ENCODE peak calls at places on chromosomes 16 and 17, in ten cellular contexts. One of them, this sample, is unnamed.

GRCh38 chr16:71846443-71846842 is 667 bp downstream of the ATXN1L start:
- DNase-seq in naive B cell: peak; percentile 9
- DNase-seq in amniotic stem cell: no peak
- DNase-seq in activated naive CD4-positive, alpha-beta T cell: no peak
- DNase-seq in HFF-Myc: no peak
- DNase-seq in HCT116: no peak
- DNase-seq in iris pigment epithelial cell: peak; percentile 49
- DNase-seq in nucleus accumbens: no peak
- DNase-seq in caudate nucleus: no peak
- DNase-seq in stimulated activated CD4-positive, alpha-beta T cell treated with anti-CD3 and anti-CD28 coated beads, Interleukin-4, amount 100 ng/mL, for 1 hour: no peak
- DNase-seq in this sample: peak; percentile 50

GRCh38 chr16:24988593-24989338 is 26.4 kb downstream of the ARHGAP17 start:
- DNase-seq in HCT116: peak; percentile 6
- DNase-seq in naive B cell: no peak
- DNase-seq in nucleus accumbens: no peak
- DNase-seq in caudate nucleus: no peak
- DNase-seq in stimulated activated CD4-positive, alpha-beta T cell treated with anti-CD3 and anti-CD28 coated beads, Interleukin-4, amount 100 ng/mL, for 1 hour: peak; percentile 16
- DNase-seq in activated naive CD4-positive, alpha-beta T cell: no peak
- DNase-seq in HFF-Myc: no peak
- DNase-seq in iris pigment epithelial cell: peak; percentile 88
- DNase-seq in amniotic stem cell: peak; percentile 44
- DNase-seq in this sample: peak; percentile 80

GRCh38 chr17:27868565-27868964 is 24.6 kb downstream of the LYRM9 start:
- DNase-seq in amniotic stem cell: no peak
- DNase-seq in activated naive CD4-positive, alpha-beta T cell: no peak
- DNase-seq in nucleus accumbens: no peak
- DNase-seq in HCT116: no peak
- DNase-seq in caudate nucleus: no peak
- DNase-seq in HFF-Myc: no peak
- DNase-seq in naive B cell: no peak
- DNase-seq in stimulated activated CD4-positive, alpha-beta T cell treated with anti-CD3 and anti-CD28 coated beads, Interleukin-4, amount 100 ng/mL, for 1 hour: no peak
- DNase-seq in iris pigment epithelial cell: no peak
- DNase-seq in this sample: no peak

GRCh38 chr16:893360-893759 is 77.4 kb downstream of the LMF1 start:
- DNase-seq in HFF-Myc: no peak
- DNase-seq in HCT116: no peak
- DNase-seq in iris pigment epithelial cell: no peak
- DNase-seq in activated naive CD4-positive, alpha-beta T cell: no peak
- DNase-seq in amniotic stem cell: no peak
- DNase-seq in caudate nucleus: no peak
- DNase-seq in stimulated activated CD4-positive, alpha-beta T cell treated with anti-CD3 and anti-CD28 coated beads, Interleukin-4, amount 100 ng/mL, for 1 hour: no peak
- DNase-seq in nucleus accumbens: no peak
- DNase-seq in naive B cell: no peak
- DNase-seq in this sample: no peak

GRCh38 chr17:45190503-45191282 is 29.0 kb downstream of the HEXIM2 start:
- DNase-seq in HCT116: no peak
- DNase-seq in HFF-Myc: no peak
- DNase-seq in stimulated activated CD4-positive, alpha-beta T cell treated with anti-CD3 and anti-CD28 coated beads, Interleukin-4, amount 100 ng/mL, for 1 hour: no peak
- DNase-seq in amniotic stem cell: no peak
- DNase-seq in naive B cell: no peak
- DNase-seq in activated naive CD4-positive, alpha-beta T cell: no peak
- DNase-seq in iris pigment epithelial cell: no peak
- DNase-seq in nucleus accumbens: no peak
- DNase-seq in caudate nucleus: no peak
- DNase-seq in this sample: no peak

GRCh38 chr16:64455275-64455674 is 666.6 kb downstream of the CDH11 start:
- DNase-seq in amniotic stem cell: no peak
- DNase-seq in stimulated activated CD4-positive, alpha-beta T cell treated with anti-CD3 and anti-CD28 coated beads, Interleukin-4, amount 100 ng/mL, for 1 hour: no peak
- DNase-seq in HFF-Myc: no peak
- DNase-seq in nucleus accumbens: no peak
- DNase-seq in iris pigment epithelial cell: peak; percentile 28
- DNase-seq in naive B cell: no peak
- DNase-seq in activated naive CD4-positive, alpha-beta T cell: no peak
- DNase-seq in caudate nucleus: no peak
- DNase-seq in HCT116: no peak
- DNase-seq in this sample: peak; percentile 72

GRCh38 chr16:23110257-23110899 is 38.9 kb downstream of the USP31 start:
- DNase-seq in activated naive CD4-positive, alpha-beta T cell: no peak
- DNase-seq in iris pigment epithelial cell: peak; percentile 15
- DNase-seq in stimulated activated CD4-positive, alpha-beta T cell treated with anti-CD3 and anti-CD28 coated beads, Interleukin-4, amount 100 ng/mL, for 1 hour: no peak
- DNase-seq in naive B cell: no peak
- DNase-seq in amniotic stem cell: no peak
- DNase-seq in nucleus accumbens: no peak
- DNase-seq in HFF-Myc: no peak
- DNase-seq in HCT116: no peak
- DNase-seq in caudate nucleus: no peak
- DNase-seq in this sample: no peak

GRCh38 chr16:19177111-19177747 is 9.2 kb downstream of the SYT17 start:
- DNase-seq in caudate nucleus: no peak
- DNase-seq in activated naive CD4-positive, alpha-beta T cell: no peak
- DNase-seq in HCT116: no peak
- DNase-seq in stimulated activated CD4-positive, alpha-beta T cell treated with anti-CD3 and anti-CD28 coated beads, Interleukin-4, amount 100 ng/mL, for 1 hour: no peak
- DNase-seq in naive B cell: no peak
- DNase-seq in amniotic stem cell: no peak
- DNase-seq in nucleus accumbens: no peak
- DNase-seq in iris pigment epithelial cell: no peak
- DNase-seq in HFF-Myc: no peak
- DNase-seq in this sample: no peak

GRCh38 chr17:77088455-77089117 is 52.2 kb upstream of the SEC14L1 start:
- DNase-seq in stimulated activated CD4-positive, alpha-beta T cell treated with anti-CD3 and anti-CD28 coated beads, Interleukin-4, amount 100 ng/mL, for 1 hour: peak; percentile 80
- DNase-seq in iris pigment epithelial cell: peak; percentile 98
- DNase-seq in HFF-Myc: peak; percentile 97
- DNase-seq in nucleus accumbens: peak; percentile 59
- DNase-seq in naive B cell: peak; percentile 93
- DNase-seq in amniotic stem cell: peak; percentile 89
- DNase-seq in caudate nucleus: peak; percentile 84
- DNase-seq in HCT116: peak; percentile 99
- DNase-seq in activated naive CD4-positive, alpha-beta T cell: peak; percentile 53
- DNase-seq in this sample: peak; percentile 98

GRCh38 chr17:77424585-77425344 is 284.0 kb downstream of the SEC14L1 start:
- DNase-seq in stimulated activated CD4-positive, alpha-beta T cell treated with anti-CD3 and anti-CD28 coated beads, Interleukin-4, amount 100 ng/mL, for 1 hour: no peak
- DNase-seq in HCT116: no peak
- DNase-seq in amniotic stem cell: no peak
- DNase-seq in HFF-Myc: no peak
- DNase-seq in activated naive CD4-positive, alpha-beta T cell: no peak
- DNase-seq in caudate nucleus: peak; percentile 34
- DNase-seq in nucleus accumbens: peak; percentile 30
- DNase-seq in iris pigment epithelial cell: peak; percentile 96
- DNase-seq in naive B cell: no peak
- DNase-seq in this sample: peak; percentile 99